ENCODE peak calls at places on chromosomes 6 and 20, in five cellular contexts. M, I, L, R and A are unnamed samples.

GRCh38 chr20:23441850-23442313 is 2.4 kb downstream of the CSTL1 start:
- DNase-seq in M (peak), I (peak), L (peak), R (peak), A (no peak)

GRCh38 chr20:25270829-25271251 is 23.0 kb downstream of the PYGB start:
- DNase-seq in M (no peak), I (no peak), L (peak), R (no peak), A (no peak)

GRCh38 chr6:30727920-30728605 is 7.9 kb downstream of the TUBB start:
- DNase-seq in M (peak), I (no peak), L (peak), R (no peak), A (no peak)

GRCh38 chr20:35575958-35576357 is 34.1 kb downstream of the ERGIC3 start:
- DNase-seq in M (no peak), I (no peak), L (no peak), R (no peak), A (no peak)

GRCh38 chr20:58851221-58851968 is 693 bp upstream of the GNAS-AS1 start:
- DNase-seq in M (no peak), I (peak), L (no peak), R (no peak), A (no peak)

GRCh38 chr6:169420912-169421543 is 167.4 kb upstream of the THBS2 start:
- DNase-seq in M (no peak), I (no peak), L (no peak), R (no peak), A (no peak)

GRCh38 chr20:48238326-48238725 is 453.0 kb upstream of the SULF2 start:
- DNase-seq in M (no peak), I (no peak), L (no peak), R (no peak), A (no peak)

GRCh38 chr20:32842688-32843524 is 15.8 kb upstream of the EFCAB8 start:
- DNase-seq in M (no peak), I (no peak), L (no peak), R (no peak), A (no peak)

GRCh38 chr6:132919476-132919875 is 105.1 kb downstream of the RPS12 start:
- DNase-seq in M (peak), I (no peak), L (no peak), R (no peak), A (no peak)

GRCh38 chr6:12039540-12040459 is 27.7 kb downstream of the HIVEP1 start:
- DNase-seq in M (no peak), I (no peak), L (no peak), R (no peak), A (no peak)
- TF ChIP-seq POLR2AphosphoS5 in M (no peak), I (no peak), L (no peak), R (no peak), A (no peak)

DNA sequence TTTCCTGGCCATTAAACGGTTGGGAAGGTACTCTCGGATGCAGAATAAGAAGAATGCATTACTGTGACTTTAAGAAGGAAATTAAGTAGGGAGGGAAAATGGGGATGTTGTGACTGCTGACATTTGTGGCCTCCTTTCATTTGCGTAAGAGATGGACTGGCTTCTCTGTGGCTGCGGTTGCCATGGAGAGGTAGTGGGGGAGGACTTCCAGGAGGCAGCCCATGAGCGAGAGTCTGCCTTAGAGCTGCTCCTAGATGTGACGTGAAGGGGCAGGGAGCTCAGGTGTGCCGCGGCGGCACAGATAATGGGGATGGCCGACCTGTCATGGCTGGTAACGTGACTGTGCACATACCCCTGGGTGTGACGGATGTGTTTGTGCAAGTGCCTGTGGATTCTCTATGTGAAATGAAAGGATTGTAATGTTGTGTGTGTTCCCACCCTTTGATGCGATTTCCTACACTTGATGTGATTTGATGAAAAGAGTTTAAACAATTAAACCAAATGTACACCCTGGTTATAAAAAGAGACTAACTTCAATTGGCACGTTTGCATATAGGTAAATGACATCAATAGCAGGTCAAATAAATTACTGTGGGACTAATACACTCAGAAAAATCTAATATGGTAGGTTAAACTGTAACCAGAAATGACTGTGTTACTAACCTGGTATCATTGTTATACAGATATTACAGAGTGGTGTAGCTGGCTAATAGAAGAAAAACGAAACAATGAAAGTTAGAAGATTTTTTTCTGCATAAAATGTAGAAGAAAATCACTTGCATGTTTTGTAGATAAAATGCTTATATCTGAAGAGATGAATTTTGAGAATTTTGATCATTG is 48.9 kb downstream of the HIVEP1 start:
- DNase-seq in M (no peak), I (peak), L (peak), R (no peak), A (no peak)
- TF ChIP-seq POLR2AphosphoS5 in M (no peak), I (peak), L (peak), R (peak), A (no peak)

GRCh38 chr20:60046011-60046413 is 87.8 kb downstream of the CDH26 start:
- DNase-seq in M (no peak), I (no peak), L (no peak), R (no peak), A (no peak)
- TF ChIP-seq POLR2AphosphoS5 in M (no peak), I (no peak), L (no peak), R (no peak), A (no peak)

GRCh38 chr6:163416640-163417253 is 2.2 kb downstream of the QKI start:
- DNase-seq in M (peak), I (no peak), L (no peak), R (no peak), A (no peak)
- TF ChIP-seq POLR2AphosphoS5 in M (no peak), I (no peak), L (no peak), R (no peak), A (peak)

GRCh38 chr6:145020543-145020942 is 714.8 kb downstream of the EPM2A start:
- DNase-seq in M (no peak), I (no peak), L (no peak), R (no peak), A (no peak)
- TF ChIP-seq POLR2AphosphoS5 in M (no peak), I (no peak), L (no peak), R (no peak), A (no peak)

GRCh38 chr6:119261944-119262284 is 87.6 kb downstream of the MAN1A1 start:
- DNase-seq in M (no peak), I (no peak), L (no peak), R (no peak), A (no peak)

GRCh38 chr6:119256978-119257462 is 92.5 kb downstream of the MAN1A1 start:
- DNase-seq in M (no peak), I (no peak), L (no peak), R (no peak), A (no peak)

GRCh38 chr6:119256392-119256791 is 93.2 kb downstream of the MAN1A1 start:
- DNase-seq in M (no peak), I (no peak), L (no peak), R (no peak), A (no peak)

GRCh38 chr6:119255492-119255891 is 94.1 kb downstream of the MAN1A1 start:
- DNase-seq in M (no peak), I (no peak), L (no peak), R (no peak), A (no peak)

DNA sequence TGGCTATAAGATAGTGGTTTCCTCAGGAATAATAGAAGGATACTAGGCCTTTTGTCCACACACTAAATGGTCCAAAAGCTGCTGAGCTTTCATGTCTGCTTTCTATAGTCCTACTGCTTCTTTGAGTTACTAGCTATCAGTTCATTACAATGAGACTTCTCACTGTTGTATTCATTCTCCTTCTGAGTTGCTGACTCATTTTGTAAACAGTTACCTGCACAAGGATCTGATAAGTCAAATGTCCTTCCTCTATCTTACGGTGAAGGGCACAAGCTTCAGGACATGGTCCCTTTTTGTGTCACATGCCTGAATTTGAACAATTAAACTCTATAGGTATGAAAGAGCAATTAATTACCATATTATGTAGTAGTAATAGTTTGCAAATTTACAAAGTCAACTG is 90.5 kb downstream of the MAN1A1 start:
- DNase-seq in M (no peak), I (no peak), L (no peak), R (no peak), A (no peak)
- TF ChIP-seq POLR2AphosphoS5 in M (no peak), I (no peak), L (no peak), R (no peak), A (no peak)